ENCODE peak calls at places on chromosome 15, in four cellular contexts. One of them, this sample, is unnamed.

GRCh38 chr15:75776075-75776443 is 63.4 kb upstream of the CSPG4 start:
- DNase-seq in activated CD4-positive, alpha-beta T cell treated with anti-CD3 and anti-CD28 coated beads for 1 hour: no peak
- DNase-seq in stimulated activated CD4-positive, alpha-beta T cell treated with anti-CD3 and anti-CD28 coated beads, Interleukin-15, amount 100 ng/mL, for 1 hour: no peak
- DNase-seq in T-cell: no peak
- DNase-seq in this sample: peak; percentile 35

GRCh38 chr15:90799639-90800038 is 68.7 kb upstream of the FURIN start:
- DNase-seq in T-cell: no peak
- DNase-seq in stimulated activated CD4-positive, alpha-beta T cell treated with anti-CD3 and anti-CD28 coated beads, Interleukin-15, amount 100 ng/mL, for 1 hour: no peak
- DNase-seq in activated CD4-positive, alpha-beta T cell treated with anti-CD3 and anti-CD28 coated beads for 1 hour: no peak
- DNase-seq in this sample: no peak

GRCh38 chr15:86654501-86654900 is 574.8 kb downstream of the AGBL1 start:
- DNase-seq in T-cell: no peak
- DNase-seq in stimulated activated CD4-positive, alpha-beta T cell treated with anti-CD3 and anti-CD28 coated beads, Interleukin-15, amount 100 ng/mL, for 1 hour: no peak
- DNase-seq in activated CD4-positive, alpha-beta T cell treated with anti-CD3 and anti-CD28 coated beads for 1 hour: no peak
- DNase-seq in this sample: no peak

GRCh38 chr15:60767134-60767824 is 288.3 kb upstream of the ICE2 start:
- DNase-seq in stimulated activated CD4-positive, alpha-beta T cell treated with anti-CD3 and anti-CD28 coated beads, Interleukin-15, amount 100 ng/mL, for 1 hour: no peak
- DNase-seq in activated CD4-positive, alpha-beta T cell treated with anti-CD3 and anti-CD28 coated beads for 1 hour: no peak
- DNase-seq in T-cell: no peak
- DNase-seq in this sample: no peak

GRCh38 chr15:64476550-64476949 is 16.2 kb downstream of the ZNF609 start:
- DNase-seq in stimulated activated CD4-positive, alpha-beta T cell treated with anti-CD3 and anti-CD28 coated beads, Interleukin-15, amount 100 ng/mL, for 1 hour: no peak
- DNase-seq in T-cell: no peak
- DNase-seq in activated CD4-positive, alpha-beta T cell treated with anti-CD3 and anti-CD28 coated beads for 1 hour: no peak
- DNase-seq in this sample: no peak

GRCh38 chr15:67148196-67148701 is 82.8 kb downstream of the SMAD3 start:
- DNase-seq in stimulated activated CD4-positive, alpha-beta T cell treated with anti-CD3 and anti-CD28 coated beads, Interleukin-15, amount 100 ng/mL, for 1 hour: no peak
- DNase-seq in T-cell: no peak
- DNase-seq in activated CD4-positive, alpha-beta T cell treated with anti-CD3 and anti-CD28 coated beads for 1 hour: no peak
- DNase-seq in this sample: peak; percentile 71

GRCh38 chr15:40914486-40914885 is 14.7 kb upstream of the DLL4 start:
- DNase-seq in stimulated activated CD4-positive, alpha-beta T cell treated with anti-CD3 and anti-CD28 coated beads, Interleukin-15, amount 100 ng/mL, for 1 hour: no peak
- DNase-seq in activated CD4-positive, alpha-beta T cell treated with anti-CD3 and anti-CD28 coated beads for 1 hour: no peak
- DNase-seq in T-cell: no peak
- DNase-seq in this sample: no peak

GRCh38 chr15:57604502-57604901 is 12.8 kb downstream of the MYZAP start:
- DNase-seq in activated CD4-positive, alpha-beta T cell treated with anti-CD3 and anti-CD28 coated beads for 1 hour: no peak
- DNase-seq in T-cell: no peak
- DNase-seq in stimulated activated CD4-positive, alpha-beta T cell treated with anti-CD3 and anti-CD28 coated beads, Interleukin-15, amount 100 ng/mL, for 1 hour: no peak
- DNase-seq in this sample: no peak

GRCh38 chr15:90769375-90769774 is 52.2 kb downstream of the BLM start:
- DNase-seq in activated CD4-positive, alpha-beta T cell treated with anti-CD3 and anti-CD28 coated beads for 1 hour: no peak
- DNase-seq in T-cell: no peak
- DNase-seq in stimulated activated CD4-positive, alpha-beta T cell treated with anti-CD3 and anti-CD28 coated beads, Interleukin-15, amount 100 ng/mL, for 1 hour: no peak
- DNase-seq in this sample: no peak

GRCh38 chr15:40902605-40903561 is 8.6 kb downstream of the VPS18 start:
- DNase-seq in T-cell: no peak
- DNase-seq in stimulated activated CD4-positive, alpha-beta T cell treated with anti-CD3 and anti-CD28 coated beads, Interleukin-15, amount 100 ng/mL, for 1 hour: no peak
- DNase-seq in activated CD4-positive, alpha-beta T cell treated with anti-CD3 and anti-CD28 coated beads for 1 hour: no peak
- DNase-seq in this sample: no peak

GRCh38 chr15:32723171-32723948 is 5.6 kb downstream of the GREM1 start:
- DNase-seq in T-cell: no peak
- DNase-seq in stimulated activated CD4-positive, alpha-beta T cell treated with anti-CD3 and anti-CD28 coated beads, Interleukin-15, amount 100 ng/mL, for 1 hour: no peak
- DNase-seq in activated CD4-positive, alpha-beta T cell treated with anti-CD3 and anti-CD28 coated beads for 1 hour: no peak
- DNase-seq in this sample: no peak

GRCh38 chr15:37893309-37893708 is 41.1 kb upstream of the TMCO5A start:
- DNase-seq in T-cell: no peak
- DNase-seq in activated CD4-positive, alpha-beta T cell treated with anti-CD3 and anti-CD28 coated beads for 1 hour: no peak
- DNase-seq in stimulated activated CD4-positive, alpha-beta T cell treated with anti-CD3 and anti-CD28 coated beads, Interleukin-15, amount 100 ng/mL, for 1 hour: no peak
- DNase-seq in this sample: no peak

GRCh38 chr15:63521405-63522142 is 17.2 kb downstream of the USP3 start:
- DNase-seq in stimulated activated CD4-positive, alpha-beta T cell treated with anti-CD3 and anti-CD28 coated beads, Interleukin-15, amount 100 ng/mL, for 1 hour: no peak
- DNase-seq in T-cell: no peak
- DNase-seq in activated CD4-positive, alpha-beta T cell treated with anti-CD3 and anti-CD28 coated beads for 1 hour: no peak
- DNase-seq in this sample: no peak

GRCh38 chr15:77098572-77098971 is 27.7 kb upstream of the TSPAN3 start:
- DNase-seq in T-cell: no peak
- DNase-seq in activated CD4-positive, alpha-beta T cell treated with anti-CD3 and anti-CD28 coated beads for 1 hour: no peak
- DNase-seq in stimulated activated CD4-positive, alpha-beta T cell treated with anti-CD3 and anti-CD28 coated beads, Interleukin-15, amount 100 ng/mL, for 1 hour: no peak
- DNase-seq in this sample: no peak

This sample was measured in Caki2.